ENCODE peak calls at places on chromosomes 7 and 10, in eight cellular contexts. One of them, this sample, is unnamed.
A peak's percentile ranks its signal among the peaks of the same experiment; 100 is the strongest.

GRCh38 chr10:86047588-86047987 is 319.0 kb downstream of the GRID1 start:
- DNase-seq in progenitor cell of endocrine pancreas: no peak
- DNase-seq in Daoy: no peak
- DNase-seq in T-helper 17 cell: no peak
- DNase-seq in RWPE1: no peak
- DNase-seq in mammary epithelial cell: no peak
- DNase-seq in EL: no peak
- DNase-seq in CD14-positive monocyte: no peak
- DNase-seq in this sample: no peak

GRCh38 chr7:157718303-157719007 is 381.7 kb downstream of the DNAJB6 start:
- DNase-seq in Daoy: no peak
- DNase-seq in RWPE1: no peak
- DNase-seq in progenitor cell of endocrine pancreas: no peak
- DNase-seq in mammary epithelial cell: no peak
- DNase-seq in EL: no peak
- DNase-seq in T-helper 17 cell: no peak
- DNase-seq in CD14-positive monocyte: no peak
- DNase-seq in this sample: no peak

GRCh38 chr10:17287151-17287550 is 59.1 kb downstream of the VIM start:
- DNase-seq in Daoy: no peak
- DNase-seq in CD14-positive monocyte: no peak
- DNase-seq in RWPE1: no peak
- DNase-seq in mammary epithelial cell: no peak
- DNase-seq in progenitor cell of endocrine pancreas: no peak
- DNase-seq in T-helper 17 cell: no peak
- DNase-seq in EL: no peak
- DNase-seq in this sample: no peak

GRCh38 chr7:130894146-130895005 is 160.4 kb upstream of the KLF14 start:
- DNase-seq in T-helper 17 cell: no peak
- DNase-seq in mammary epithelial cell: peak; percentile 79
- DNase-seq in CD14-positive monocyte: no peak
- DNase-seq in progenitor cell of endocrine pancreas: no peak
- DNase-seq in Daoy: peak; percentile 99
- DNase-seq in RWPE1: no peak
- DNase-seq in EL: peak; percentile 68
- DNase-seq in this sample: no peak

GRCh38 chr10:44935961-44936285 is 23.7 kb upstream of the RASSF4 start:
- DNase-seq in mammary epithelial cell: no peak
- DNase-seq in Daoy: no peak
- DNase-seq in progenitor cell of endocrine pancreas: no peak
- DNase-seq in RWPE1: no peak
- DNase-seq in EL: no peak
- DNase-seq in T-helper 17 cell: no peak
- DNase-seq in CD14-positive monocyte: no peak
- DNase-seq in this sample: no peak

GRCh38 chr7:17022915-17023314 is 141.1 kb upstream of the AGR3 start:
- DNase-seq in CD14-positive monocyte: no peak
- DNase-seq in EL: no peak
- DNase-seq in RWPE1: no peak
- DNase-seq in Daoy: no peak
- DNase-seq in progenitor cell of endocrine pancreas: no peak
- DNase-seq in mammary epithelial cell: peak; percentile 45
- DNase-seq in T-helper 17 cell: no peak
- DNase-seq in this sample: no peak

GRCh38 chr7:142790565-142790964 is 19.8 kb downstream of the PRSS2 start:
- DNase-seq in T-helper 17 cell: no peak
- DNase-seq in Daoy: no peak
- DNase-seq in progenitor cell of endocrine pancreas: no peak
- DNase-seq in CD14-positive monocyte: no peak
- DNase-seq in RWPE1: no peak
- DNase-seq in mammary epithelial cell: no peak
- DNase-seq in EL: no peak
- DNase-seq in this sample: no peak

GRCh38 chr10:60236869-60237524 is 152.7 kb downstream of the ANK3 start:
- DNase-seq in CD14-positive monocyte: peak; percentile 86
- DNase-seq in T-helper 17 cell: peak; percentile 5
- DNase-seq in EL: peak; percentile 32
- DNase-seq in progenitor cell of endocrine pancreas: no peak
- DNase-seq in Daoy: peak; percentile 21
- DNase-seq in RWPE1: no peak
- DNase-seq in mammary epithelial cell: no peak
- DNase-seq in this sample: no peak

GRCh38 chr10:104080762-104081161 is 4.9 kb downstream of the COL17A1 start:
- DNase-seq in T-helper 17 cell: no peak
- DNase-seq in EL: peak; percentile 18
- DNase-seq in mammary epithelial cell: no peak
- DNase-seq in Daoy: peak; percentile 13
- DNase-seq in RWPE1: peak; percentile 42
- DNase-seq in CD14-positive monocyte: no peak
- DNase-seq in progenitor cell of endocrine pancreas: no peak
- DNase-seq in this sample: no peak

GRCh38 chr7:6497637-6497905 is 49.8 kb upstream of the DAGLB start:
- DNase-seq in RWPE1: no peak
- DNase-seq in T-helper 17 cell: no peak
- DNase-seq in mammary epithelial cell: no peak
- DNase-seq in EL: no peak
- DNase-seq in Daoy: no peak
- DNase-seq in CD14-positive monocyte: no peak
- DNase-seq in progenitor cell of endocrine pancreas: no peak
- DNase-seq in this sample: no peak

GRCh38 chr7:41161188-41161587 is 541.7 kb downstream of the INHBA start:
- DNase-seq in CD14-positive monocyte: no peak
- DNase-seq in EL: no peak
- DNase-seq in Daoy: no peak
- DNase-seq in progenitor cell of endocrine pancreas: no peak
- DNase-seq in RWPE1: no peak
- DNase-seq in mammary epithelial cell: no peak
- DNase-seq in T-helper 17 cell: no peak
- DNase-seq in this sample: no peak

GRCh38 chr10:89419548-89419947 is 5.2 kb downstream of the IFIT5 start:
- DNase-seq in T-helper 17 cell: no peak
- DNase-seq in mammary epithelial cell: no peak
- DNase-seq in CD14-positive monocyte: no peak
- DNase-seq in Daoy: no peak
- DNase-seq in progenitor cell of endocrine pancreas: no peak
- DNase-seq in RWPE1: no peak
- DNase-seq in EL: no peak
- DNase-seq in this sample: no peak

GRCh38 chr10:108327706-108328105 is 1163.2 kb upstream of the SORCS1 start:
- DNase-seq in progenitor cell of endocrine pancreas: no peak
- DNase-seq in mammary epithelial cell: peak; percentile 52
- DNase-seq in CD14-positive monocyte: no peak
- DNase-seq in RWPE1: no peak
- DNase-seq in EL: peak; percentile 26
- DNase-seq in Daoy: no peak
- DNase-seq in T-helper 17 cell: no peak
- DNase-seq in this sample: no peak

GRCh38 chr7:100486753-100487446 is 3.2 kb downstream of the NYAP1 start:
- DNase-seq in T-helper 17 cell: no peak
- DNase-seq in EL: peak; percentile 38
- DNase-seq in CD14-positive monocyte: no peak
- DNase-seq in Daoy: peak; percentile 49
- DNase-seq in mammary epithelial cell: no peak
- DNase-seq in progenitor cell of endocrine pancreas: no peak
- DNase-seq in RWPE1: peak; percentile 40
- DNase-seq in this sample: no peak

GRCh38 chr10:1243486-1244182 is 187.4 kb downstream of the WDR37 start:
- DNase-seq in mammary epithelial cell: no peak
- DNase-seq in progenitor cell of endocrine pancreas: no peak
- DNase-seq in RWPE1: no peak
- DNase-seq in T-helper 17 cell: no peak
- DNase-seq in EL: no peak
- DNase-seq in Daoy: peak; percentile 26
- DNase-seq in CD14-positive monocyte: no peak
- DNase-seq in this sample: no peak

GRCh38 chr7:16847381-16847860 is 34.4 kb downstream of the AGR3 start:
- DNase-seq in T-helper 17 cell: no peak
- DNase-seq in EL: peak; percentile 13
- DNase-seq in progenitor cell of endocrine pancreas: no peak
- DNase-seq in mammary epithelial cell: peak; percentile 44
- DNase-seq in CD14-positive monocyte: no peak
- DNase-seq in Daoy: peak; percentile 42
- DNase-seq in RWPE1: peak; percentile 44
- DNase-seq in this sample: no peak

GRCh38 chr10:77524300-77524711 is 113.3 kb downstream of the KCNMA1 start:
- DNase-seq in progenitor cell of endocrine pancreas: no peak
- DNase-seq in RWPE1: no peak
- DNase-seq in EL: peak; percentile 96
- DNase-seq in CD14-positive monocyte: no peak
- DNase-seq in Daoy: peak; percentile 37
- DNase-seq in mammary epithelial cell: peak; percentile 24
- DNase-seq in T-helper 17 cell: no peak
- DNase-seq in this sample: no peak

GRCh38 chr7:110386914-110387313 is 704.0 kb upstream of the LRRN3 start:
- DNase-seq in Daoy: no peak
- DNase-seq in CD14-positive monocyte: no peak
- DNase-seq in EL: peak; percentile 87
- DNase-seq in T-helper 17 cell: no peak
- DNase-seq in RWPE1: peak; percentile 88
- DNase-seq in mammary epithelial cell: peak; percentile 89
- DNase-seq in progenitor cell of endocrine pancreas: no peak
- DNase-seq in this sample: no peak

GRCh38 chr10:11906714-11907113 is 83.6 kb downstream of the PROSER2 start:
- DNase-seq in CD14-positive monocyte: no peak
- DNase-seq in progenitor cell of endocrine pancreas: no peak
- DNase-seq in Daoy: no peak
- DNase-seq in T-helper 17 cell: no peak
- DNase-seq in RWPE1: no peak
- DNase-seq in mammary epithelial cell: no peak
- DNase-seq in EL: no peak
- DNase-seq in this sample: no peak

GRCh38 chr10:13340068-13340467 is 8.0 kb downstream of the SEPHS1 start:
- DNase-seq in progenitor cell of endocrine pancreas: no peak
- DNase-seq in EL: no peak
- DNase-seq in CD14-positive monocyte: no peak
- DNase-seq in mammary epithelial cell: no peak
- DNase-seq in T-helper 17 cell: no peak
- DNase-seq in Daoy: no peak
- DNase-seq in RWPE1: no peak
- DNase-seq in this sample: no peak

GRCh38 chr7:36600869-36601530 is 123.3 kb downstream of the AOAH start:
- DNase-seq in progenitor cell of endocrine pancreas: no peak
- DNase-seq in Daoy: peak; percentile 96
- DNase-seq in RWPE1: peak; percentile 71
- DNase-seq in T-helper 17 cell: no peak
- DNase-seq in mammary epithelial cell: peak; percentile 89
- DNase-seq in CD14-positive monocyte: no peak
- DNase-seq in EL: peak; percentile 65
- DNase-seq in this sample: no peak

GRCh38 chr7:17209101-17209500 is 89.4 kb upstream of the AHR start:
- DNase-seq in T-helper 17 cell: no peak
- DNase-seq in mammary epithelial cell: no peak
- DNase-seq in progenitor cell of endocrine pancreas: no peak
- DNase-seq in Daoy: no peak
- DNase-seq in RWPE1: no peak
- DNase-seq in EL: no peak
- DNase-seq in CD14-positive monocyte: no peak
- DNase-seq in this sample: no peak

GRCh38 chr10:43353495-43354324 is 17.7 kb upstream of the FXYD4 start:
- DNase-seq in progenitor cell of endocrine pancreas: no peak
- DNase-seq in Daoy: no peak
- DNase-seq in RWPE1: no peak
- DNase-seq in T-helper 17 cell: no peak
- DNase-seq in mammary epithelial cell: no peak
- DNase-seq in EL: no peak
- DNase-seq in CD14-positive monocyte: no peak
- DNase-seq in this sample: no peak

GRCh38 chr7:148688526-148688925 is 10.2 kb upstream of the CUL1 start:
- DNase-seq in RWPE1: no peak
- DNase-seq in T-helper 17 cell: no peak
- DNase-seq in Daoy: no peak
- DNase-seq in EL: no peak
- DNase-seq in CD14-positive monocyte: no peak
- DNase-seq in progenitor cell of endocrine pancreas: no peak
- DNase-seq in mammary epithelial cell: no peak
- DNase-seq in this sample: no peak

GRCh38 chr10:90162464-90162863 is 461.1 kb downstream of the KIF20B start:
- DNase-seq in mammary epithelial cell: peak; percentile 40
- DNase-seq in EL: peak; percentile 66
- DNase-seq in Daoy: no peak
- DNase-seq in T-helper 17 cell: no peak
- DNase-seq in progenitor cell of endocrine pancreas: no peak
- DNase-seq in CD14-positive monocyte: no peak
- DNase-seq in RWPE1: no peak
- DNase-seq in this sample: no peak

GRCh38 chr7:32255036-32255435 is 184.8 kb upstream of the PDE1C start:
- DNase-seq in Daoy: no peak
- DNase-seq in RWPE1: no peak
- DNase-seq in EL: no peak
- DNase-seq in T-helper 17 cell: no peak
- DNase-seq in CD14-positive monocyte: no peak
- DNase-seq in progenitor cell of endocrine pancreas: no peak
- DNase-seq in mammary epithelial cell: no peak
- DNase-seq in this sample: no peak

GRCh38 chr7:36202347-36202896 is 49.4 kb downstream of the EEPD1 start:
- DNase-seq in RWPE1: no peak
- DNase-seq in mammary epithelial cell: no peak
- DNase-seq in EL: peak; percentile 7
- DNase-seq in CD14-positive monocyte: no peak
- DNase-seq in T-helper 17 cell: no peak
- DNase-seq in progenitor cell of endocrine pancreas: no peak
- DNase-seq in Daoy: peak; percentile 38
- DNase-seq in this sample: no peak

GRCh38 chr10:124627851-124628675 is 116.1 kb downstream of the FAM53B start:
- DNase-seq in CD14-positive monocyte: no peak
- DNase-seq in mammary epithelial cell: no peak
- DNase-seq in progenitor cell of endocrine pancreas: no peak
- DNase-seq in Daoy: no peak
- DNase-seq in RWPE1: no peak
- DNase-seq in T-helper 17 cell: no peak
- DNase-seq in EL: no peak
- DNase-seq in this sample: no peak

GRCh38 chr7:91898240-91898992 is 17.9 kb upstream of the MTERF1 start:
- DNase-seq in progenitor cell of endocrine pancreas: no peak
- DNase-seq in CD14-positive monocyte: no peak
- DNase-seq in mammary epithelial cell: no peak
- DNase-seq in Daoy: no peak
- DNase-seq in RWPE1: no peak
- DNase-seq in T-helper 17 cell: no peak
- DNase-seq in EL: no peak
- DNase-seq in this sample: no peak

GRCh38 chr7:23246540-23246939 is at the start of gene GPNMB:
- DNase-seq in EL: peak; percentile 88
- DNase-seq in mammary epithelial cell: peak; percentile 80
- DNase-seq in RWPE1: peak; percentile 61
- DNase-seq in CD14-positive monocyte: peak; percentile 52
- DNase-seq in progenitor cell of endocrine pancreas: no peak
- DNase-seq in Daoy: peak; percentile 59
- DNase-seq in T-helper 17 cell: no peak
- DNase-seq in this sample: no peak

GRCh38 chr10:91000470-91000869 is 79.6 kb upstream of the ANKRD1 start:
- DNase-seq in RWPE1: no peak
- DNase-seq in mammary epithelial cell: no peak
- DNase-seq in EL: no peak
- DNase-seq in CD14-positive monocyte: no peak
- DNase-seq in Daoy: no peak
- DNase-seq in T-helper 17 cell: no peak
- DNase-seq in progenitor cell of endocrine pancreas: no peak
- DNase-seq in this sample: no peak

GRCh38 chr7:154905615-154906014 is 97.3 kb downstream of the PAXIP1 start:
- DNase-seq in EL: no peak
- DNase-seq in Daoy: no peak
- DNase-seq in RWPE1: no peak
- DNase-seq in CD14-positive monocyte: no peak
- DNase-seq in mammary epithelial cell: no peak
- DNase-seq in progenitor cell of endocrine pancreas: no peak
- DNase-seq in T-helper 17 cell: no peak
- DNase-seq in this sample: no peak

GRCh38 chr7:113891828-113892227 is 27.0 kb downstream of the PPP1R3A start:
- DNase-seq in T-helper 17 cell: no peak
- DNase-seq in Daoy: no peak
- DNase-seq in progenitor cell of endocrine pancreas: no peak
- DNase-seq in mammary epithelial cell: peak; percentile 41
- DNase-seq in RWPE1: peak; percentile 5
- DNase-seq in CD14-positive monocyte: no peak
- DNase-seq in EL: peak; percentile 68
- DNase-seq in this sample: no peak

GRCh38 chr10:70602665-70603438 is at the start of gene PRF1:
- DNase-seq in Daoy: no peak
- DNase-seq in RWPE1: no peak
- DNase-seq in progenitor cell of endocrine pancreas: no peak
- DNase-seq in T-helper 17 cell: peak; percentile 30
- DNase-seq in EL: no peak
- DNase-seq in mammary epithelial cell: no peak
- DNase-seq in CD14-positive monocyte: no peak
- DNase-seq in this sample: no peak

This sample was measured in iPS DF 6.9.